ENCODE peak calls at places on chromosomes 13 and 19, in eight cellular contexts. Y is psoas muscle, N is body of pancreas, V is right cardiac atrium, K is fibroblast of lung, S is GM23248, E is breast epithelium, W is astrocyte. R is an unnamed sample.
A peak's percentile ranks its signal among the peaks of the same experiment; 100 is the strongest.

GRCh38 chr19:38209152-38209551 is 14.9 kb downstream of the DPF1 start:
- DNase-seq in Y (no peak), N (no peak), V (no peak), K (no peak), S (no peak), E (no peak), W (no peak), R (no peak)

GRCh38 chr13:95552539-95553270 is at the start of gene CLDN10:
- DNase-seq in Y (no peak), N (peak; percentile 88), V (peak; percentile 50), K (no peak), S (no peak), E (no peak), W (no peak), R (peak; percentile 50)

GRCh38 chr19:7902796-7903243 is 857 bp upstream of the MAP2K7 start:
- DNase-seq in Y (no peak), N (peak; percentile 42), V (no peak), K (no peak), S (peak; percentile 56), E (no peak), W (no peak), R (no peak)

GRCh38 chr13:26508885-26509284 is 48.6 kb upstream of the WASF3 start:
- DNase-seq in Y (peak; percentile 92), N (peak; percentile 47), V (peak; percentile 90), K (peak; percentile 59), S (peak; percentile 92), E (no peak), W (peak; percentile 41), R (no peak)

GRCh38 chr19:48330012-48330681 is 4.8 kb downstream of the EMP3 start:
- DNase-seq in Y (peak; percentile 82), N (peak; percentile 90), V (peak; percentile 86), K (peak; percentile 48), S (no peak), E (peak; percentile 91), W (no peak), R (no peak)

GRCh38 chr13:40961826-40962225 is 57.3 kb downstream of the ELF1 start:
- DNase-seq in Y (no peak), N (no peak), V (no peak), K (no peak), S (no peak), E (no peak), W (no peak), R (no peak)

GRCh38 chr13:89923052-89923451 is 1424.4 kb upstream of the MIR17HG start:
- DNase-seq in Y (no peak), N (no peak), V (no peak), K (no peak), S (no peak), E (no peak), W (no peak), R (no peak)

GRCh38 chr13:84037937-84038464 is 155.7 kb upstream of the SLITRK1 start:
- DNase-seq in Y (no peak), N (no peak), V (no peak), K (no peak), S (no peak), E (no peak), W (no peak), R (no peak)

GRCh38 chr19:30719189-30719990 is 347.2 kb downstream of the ZNF536 start:
- DNase-seq in Y (peak; percentile 72), N (peak; percentile 80), V (peak; percentile 88), K (peak; percentile 22), S (peak; percentile 54), E (no peak), W (peak; percentile 8), R (no peak)

GRCh38 chr13:39510296-39510695 is 92.7 kb downstream of the LHFPL6 start:
- DNase-seq in Y (no peak), N (no peak), V (no peak), K (no peak), S (no peak), E (no peak), W (no peak), R (no peak)

GRCh38 chr13:37492741-37493514 is 105.6 kb downstream of the POSTN start:
- DNase-seq in Y (no peak), N (no peak), V (no peak), K (peak; percentile 98), S (peak; percentile 87), E (no peak), W (peak; percentile 98), R (no peak)

GRCh38 chr19:53944933-53945332 is 17.8 kb upstream of the CACNG8 start:
- DNase-seq in Y (no peak), N (no peak), V (no peak), K (no peak), S (no peak), E (no peak), W (no peak), R (no peak)

GRCh38 chr19:53944416-53944815 is 18.3 kb upstream of the CACNG8 start:
- DNase-seq in Y (no peak), N (no peak), V (no peak), K (no peak), S (no peak), E (no peak), W (no peak), R (no peak)

GRCh38 chr19:53947624-53948023 is 15.1 kb upstream of the CACNG8 start:
- DNase-seq in Y (no peak), N (no peak), V (no peak), K (no peak), S (no peak), E (no peak), W (no peak), R (peak; percentile 78)

GRCh38 chr19:53945998-53946397 is 16.7 kb upstream of the CACNG8 start:
- DNase-seq in Y (no peak), N (no peak), V (no peak), K (no peak), S (no peak), E (no peak), W (no peak), R (no peak)

DNA sequence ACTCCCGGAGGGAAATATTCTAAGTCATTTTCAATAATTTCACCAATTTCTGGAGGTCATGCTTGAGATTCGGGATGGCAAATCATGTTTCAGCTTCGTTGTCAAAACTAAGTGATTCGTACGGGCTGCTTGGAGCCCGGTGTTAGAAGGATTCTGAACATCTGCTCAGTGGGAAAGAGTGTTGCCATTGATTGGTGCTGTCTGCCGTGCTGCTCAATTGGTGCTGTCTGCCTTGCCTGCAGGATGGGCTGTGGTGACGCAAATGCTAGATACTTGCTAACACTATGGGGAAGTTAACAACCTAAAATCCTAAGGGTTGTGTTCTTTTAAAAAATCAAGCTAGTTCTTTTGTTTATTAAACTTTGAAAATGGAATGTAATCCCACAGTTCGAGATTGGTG is 17.3 kb upstream of the CACNG8 start:
- DNase-seq in Y (no peak), N (no peak), V (no peak), K (peak; percentile 20), S (peak; percentile 31), E (no peak), W (peak; percentile 7), R (no peak)
- H3K4me3 ChIP-seq in Y (no peak overlapping the region), N (no peak overlapping the region), V (no peak overlapping the region), K (no peak overlapping the region), S (no peak overlapping the region), E (no peak overlapping the region), W (no peak overlapping the region), R (no peak overlapping the region)

GRCh38 chr13:29476046-29476445 is 119.4 kb downstream of the SLC7A1 start:
- DNase-seq in Y (no peak), N (no peak), V (no peak), K (no peak), S (no peak), E (no peak), W (no peak), R (no peak)

GRCh38 chr13:29479716-29480492 is 115.6 kb downstream of the SLC7A1 start:
- DNase-seq in Y (no peak), N (no peak), V (no peak), K (no peak), S (no peak), E (no peak), W (no peak), R (no peak)

GRCh38 chr13:29472317-29472961 is 123.0 kb downstream of the SLC7A1 start:
- DNase-seq in Y (no peak), N (peak; percentile 61), V (peak; percentile 66), K (peak; percentile 59), S (peak; percentile 79), E (no peak), W (peak; percentile 46), R (peak; percentile 31)

GRCh38 chr13:29471551-29471950 is 123.9 kb downstream of the SLC7A1 start:
- DNase-seq in Y (no peak), N (no peak), V (no peak), K (no peak), S (no peak), E (no peak), W (no peak), R (no peak)

GRCh38 chr13:29474991-29475390 is 120.5 kb downstream of the SLC7A1 start:
- DNase-seq in Y (no peak), N (no peak), V (no peak), K (peak; percentile 94), S (peak; percentile 87), E (no peak), W (peak; percentile 94), R (no peak)
- H3K4me1 ChIP-seq in Y (no peaks in the 10 kb centered on the region), N (no peaks in the 10 kb centered on the region), V (no peaks in the 10 kb centered on the region), K (no peaks in the 10 kb centered on the region), S (peaks cover 9% of the 10 kb centered on the region), E (no peaks in the 10 kb centered on the region), W (no peaks in the 10 kb centered on the region), R (no peaks in the 10 kb centered on the region)

DNA sequence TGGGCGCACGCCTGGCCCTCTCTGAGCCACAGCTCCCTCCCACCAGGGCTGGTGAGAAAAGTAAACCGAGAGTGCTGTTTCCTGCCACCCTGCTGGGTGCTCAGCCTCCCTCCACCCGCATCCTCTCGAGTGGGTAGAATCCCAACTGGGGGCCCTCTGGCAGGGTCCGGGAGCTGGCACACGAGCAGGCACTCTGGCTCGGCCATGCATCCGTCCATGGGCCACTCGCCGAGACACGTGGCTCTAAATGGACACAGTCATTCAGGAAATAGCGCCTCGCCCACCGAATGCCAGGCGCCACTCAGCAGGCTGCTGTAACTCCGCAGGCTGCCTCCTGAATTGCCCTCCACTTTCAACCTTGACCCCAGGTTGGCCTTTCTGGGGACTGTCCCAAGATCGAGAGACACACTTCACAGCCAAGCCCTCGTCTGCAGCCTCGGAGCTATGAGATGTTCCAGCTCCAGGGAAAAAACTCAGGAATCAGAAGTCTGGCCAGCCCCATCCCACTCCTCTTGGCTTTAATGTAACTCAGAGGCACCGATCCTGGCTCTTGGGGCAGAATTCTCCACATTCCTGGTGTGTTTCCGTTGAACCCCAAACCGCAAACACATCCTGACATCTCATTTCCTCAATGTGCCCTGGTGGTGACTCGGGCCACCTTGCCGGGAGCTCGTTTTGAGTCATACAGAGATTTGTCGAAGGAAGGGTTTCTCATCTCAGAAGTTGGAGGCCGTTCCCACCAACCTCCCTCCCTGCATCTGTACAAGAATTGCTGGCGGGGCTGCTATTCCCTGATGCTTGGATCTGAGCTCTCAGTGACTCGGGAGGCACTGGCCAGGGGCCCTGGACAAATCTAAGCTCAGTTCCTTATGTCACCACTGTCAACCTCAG is 14.1 kb downstream of the KLF2 start:
- DNase-seq in Y (no peak), N (peak; percentile 61), V (peak; percentile 75), K (peak; percentile 98), S (peak; percentile 95), E (no peak), W (peak; percentile 98), R (no peak)
- H3K4me3 ChIP-seq in Y (peak overlapping the region; percentile 1), N (no peak overlapping the region), V (no peak overlapping the region), K (no peak overlapping the region), S (peak overlapping the region; percentile 33), E (no peak overlapping the region), W (no peak overlapping the region), R (no peak overlapping the region)

DNA sequence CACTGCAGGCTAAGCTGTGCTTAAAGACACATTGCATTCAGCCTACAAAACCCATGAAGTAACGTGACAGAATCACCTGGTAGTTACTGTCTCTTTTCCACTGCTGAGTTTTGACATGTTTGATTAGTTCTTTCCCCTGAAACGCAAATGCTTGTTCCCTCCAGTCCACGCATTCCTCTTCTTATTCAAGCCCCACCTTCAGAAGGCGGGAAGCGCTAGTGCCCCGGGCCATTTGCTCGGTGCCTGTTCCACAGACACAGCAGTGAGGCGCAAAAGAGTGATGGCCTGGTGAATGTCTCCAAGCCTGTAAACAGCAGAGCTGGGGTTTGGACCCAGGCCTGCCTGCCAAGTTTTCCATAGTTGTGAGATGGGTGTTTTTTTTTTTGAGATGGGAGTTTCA is 10.9 kb downstream of the ACP4 start:
- DNase-seq in Y (no peak), N (no peak), V (no peak), K (no peak), S (no peak), E (no peak), W (no peak), R (no peak)
- H3K4me1 ChIP-seq in Y (peaks cover 17% of the 10 kb centered on the region), N (peaks cover 27% of the 10 kb centered on the region), V (peaks cover 6% of the 10 kb centered on the region), K (peaks cover 5% of the 10 kb centered on the region), S (peaks cover 13% of the 10 kb centered on the region), E (no peaks in the 10 kb centered on the region), W (peaks cover 12% of the 10 kb centered on the region), R (peaks cover 3% of the 10 kb centered on the region)

R was measured in iPS DF 6.9.